ENCODE peak calls at places on chromosomes 7 and 10, in nine cellular contexts. J, X, W, F, G, T, N, E and K are unnamed samples.
A peak's percentile ranks its signal among the peaks of the same experiment; 100 is the strongest.

GRCh38 chr10:4656576-4657194 is 169.3 kb upstream of the AKR1E2 start:
- DNase-seq in X (peak; percentile 65), J (peak; percentile 5), N (peak; percentile 63), F (peak; percentile 77), T (peak; percentile 32), W (peak; percentile 70), G (peak; percentile 58), E (no peak), K (peak; percentile 68)

GRCh38 chr7:2640858-2641257 is 9.1 kb downstream of the TTYH3 start:
- DNase-seq in G (no peak), T (no peak), E (no peak), N (no peak), X (no peak), J (no peak), F (no peak), W (no peak), K (no peak)

GRCh38 chr7:100567045-100567730 is 6.5 kb downstream of the SAP25 start:
- DNase-seq in X (no peak), N (no peak), G (no peak), J (no peak), T (no peak), W (no peak), F (no peak), E (no peak), K (no peak)

GRCh38 chr10:52682766-52683165 is 89.8 kb downstream of the MBL2 start:
- DNase-seq in N (no peak), W (peak; percentile 43), E (no peak), T (no peak), J (no peak), G (no peak), F (no peak), X (no peak), K (peak; percentile 31)

GRCh38 chr7:151704284-151704968 is 172.5 kb downstream of the PRKAG2 start:
- DNase-seq in N (no peak), G (no peak), X (no peak), W (no peak), E (no peak), J (no peak), T (no peak), F (no peak), K (no peak)

GRCh38 chr10:70430489-70431445 is 10.7 kb downstream of the NODAL start:
- DNase-seq in X (no peak), J (no peak), N (no peak), F (peak; percentile 93), T (no peak), E (no peak), W (peak; percentile 17), G (peak; percentile 77), K (peak; percentile 55)

GRCh38 chr7:100667331-100668068 is 6.0 kb upstream of the GNB2 start:
- DNase-seq in T (no peak), X (no peak), F (no peak), J (no peak), N (no peak), W (no peak), E (no peak), G (no peak), K (no peak)

GRCh38 chr7:45084901-45085618 is 3.7 kb downstream of the NACAD start:
- DNase-seq in G (no peak), F (no peak), N (no peak), T (no peak), X (no peak), E (no peak), W (no peak), J (no peak), K (no peak)

GRCh38 chr10:101136708-101137121 is 5.6 kb downstream of the TLX1 start:
- DNase-seq in F (no peak), J (no peak), X (no peak), E (no peak), T (no peak), G (no peak), W (no peak), N (no peak), K (no peak)

GRCh38 chr7:31440511-31440910 is 73.4 kb upstream of the ITPRID1 start:
- DNase-seq in W (no peak), G (no peak), N (no peak), T (no peak), E (no peak), X (no peak), F (no peak), J (no peak), K (no peak)

GRCh38 chr10:108877130-108877529 is 1046.2 kb downstream of the XPNPEP1 start:
- DNase-seq in N (peak; percentile 26), F (no peak), W (peak; percentile 4), E (no peak), X (no peak), G (no peak), J (no peak), T (no peak), K (no peak)

GRCh38 chr7:151925446-151926335 is 30.6 kb upstream of the GALNTL5 start:
- DNase-seq in W (peak; percentile 72), G (no peak), F (peak; percentile 8), N (no peak), X (no peak), E (no peak), J (no peak), T (no peak), K (peak; percentile 92)

GRCh38 chr10:22659901-22660300 is 54.5 kb downstream of the PIP4K2A start:
- DNase-seq in E (no peak), T (no peak), G (no peak), W (no peak), X (no peak), F (no peak), N (no peak), J (no peak), K (no peak)

GRCh38 chr10:43292745-43293676 is 26.1 kb upstream of the RASGEF1A start:
- DNase-seq in E (no peak), X (peak; percentile 28), N (peak; percentile 50), F (peak; percentile 66), W (peak; percentile 70), G (peak; percentile 65), T (peak; percentile 70), J (peak; percentile 11), K (peak; percentile 56)